ENCODE peak calls at places on chromosomes 3 and 15, in seven cellular contexts. C is coronary artery, A is cardiac fibroblast, M is IMR-90, K is NCI-H1436, I is lung microvascular endothelial cell, D is Peyer's patch. T is an unnamed sample.

GRCh38 chr15:78635346-78635745 is 5.7 kb downstream of the CHRNB4 start:
- DNase-seq in C (no peak), A (no peak), M (no peak), K (no peak), I (no peak), D (no peak), T (no peak)

GRCh38 chr3:12478326-12478725 is 6.0 kb upstream of the TSEN2 start:
- DNase-seq in C (no peak), A (peak; percentile 41), M (no peak), K (no peak), I (no peak), D (no peak), T (no peak)

GRCh38 chr3:49780080-49780967 is 6.0 kb downstream of the IP6K1 start:
- DNase-seq in C (no peak), A (no peak), M (peak; percentile 43), K (no peak), I (no peak), D (no peak), T (no peak)

GRCh38 chr15:66387176-66388056 is 704 bp downstream of the MAP2K1 start:
- DNase-seq in C (peak; percentile 85), A (peak; percentile 69), M (peak; percentile 83), K (peak; percentile 19), I (peak; percentile 77), D (peak; percentile 54), T (peak; percentile 5)

GRCh38 chr15:62190257-62190656 is 25.2 kb upstream of the C2CD4B start:
- DNase-seq in C (no peak), A (no peak), M (no peak), K (no peak), I (no peak), D (no peak), T (no peak)

GRCh38 chr15:51874751-51875644 is 45.5 kb downstream of the TMOD3 start:
- DNase-seq in C (no peak), A (peak; percentile 96), M (peak; percentile 99), K (no peak), I (peak; percentile 64), D (no peak), T (no peak)

GRCh38 chr15:72086920-72087648 is 30.9 kb downstream of the MYO9A start:
- DNase-seq in C (no peak), A (no peak), M (no peak), K (no peak), I (no peak), D (no peak), T (no peak)

GRCh38 chr15:69826818-69827174 is 270.9 kb downstream of the TLE3 start:
- DNase-seq in C (no peak), A (no peak), M (peak; percentile 31), K (no peak), I (no peak), D (no peak), T (no peak)

GRCh38 chr15:73601449-73602425 is 31.5 kb downstream of the NPTN start:
- DNase-seq in C (no peak), A (peak; percentile 76), M (peak; percentile 61), K (no peak), I (peak; percentile 37), D (no peak), T (no peak)

GRCh38 chr3:159764211-159765024 is 224.2 kb upstream of the IL12A start:
- DNase-seq in C (peak; percentile 91), A (peak; percentile 81), M (peak; percentile 76), K (no peak), I (peak; percentile 80), D (no peak), T (peak; percentile 46)

GRCh38 chr15:30979457-30979856 is 12.0 kb downstream of the MTMR10 start:
- DNase-seq in C (no peak), A (no peak), M (no peak), K (no peak), I (no peak), D (no peak), T (no peak)

GRCh38 chr3:37266809-37267208 is 92.4 kb upstream of the LRRFIP2 start:
- DNase-seq in C (no peak), A (no peak), M (no peak), K (no peak), I (no peak), D (no peak), T (no peak)

GRCh38 chr3:95168526-95168925 is 1105.7 kb downstream of the NSUN3 start:
- DNase-seq in C (no peak), A (no peak), M (no peak), K (no peak), I (no peak), D (no peak), T (no peak)

GRCh38 chr15:69298697-69299441 is at the start of gene PAQR5:
- DNase-seq in C (no peak), A (peak; percentile 35), M (no peak), K (peak; percentile 30), I (peak; percentile 19), D (no peak), T (no peak)

GRCh38 chr15:45795487-45796069 is 160.7 kb downstream of the SQOR start:
- DNase-seq in C (no peak), A (peak; percentile 56), M (peak; percentile 24), K (peak; percentile 76), I (peak; percentile 91), D (no peak), T (peak; percentile 74)

GRCh38 chr3:133413166-133414020 is 13.5 kb downstream of the BFSP2 start:
- DNase-seq in C (no peak), A (peak; percentile 54), M (peak; percentile 58), K (peak; percentile 20), I (peak; percentile 12), D (no peak), T (no peak)

GRCh38 chr3:194204793-194205065 is 68.8 kb downstream of the HES1 start:
- DNase-seq in C (no peak), A (no peak), M (no peak), K (no peak), I (no peak), D (no peak), T (peak; percentile 2)

GRCh38 chr15:48336940-48337339 is 5.7 kb downstream of the DUT start:
- DNase-seq in C (no peak), A (peak; percentile 13), M (peak; percentile 11), K (peak; percentile 24), I (peak; percentile 30), D (no peak), T (no peak)

GRCh38 chr3:156606729-156607128 is 51.8 kb upstream of the SSR3 start:
- DNase-seq in C (no peak), A (no peak), M (no peak), K (no peak), I (no peak), D (no peak), T (no peak)

GRCh38 chr15:96329403-96329981 is 1.0 kb upstream of the NR2F2 start:
- DNase-seq in C (peak; percentile 73), A (no peak), M (no peak), K (no peak), I (peak; percentile 85), D (no peak), T (no peak)

GRCh38 chr3:119294402-119294888 is 262 bp downstream of the ARHGAP31 start:
- DNase-seq in C (peak; percentile 80), A (no peak), M (no peak), K (no peak), I (peak; percentile 40), D (peak; percentile 72), T (no peak)

GRCh38 chr3:51932471-51933370 is 9.0 kb downstream of the RRP9 start:
- DNase-seq in C (no peak), A (no peak), M (no peak), K (no peak), I (no peak), D (no peak), T (no peak)

GRCh38 chr3:109346770-109347295 is 9.5 kb upstream of the DPPA4 start:
- DNase-seq in C (no peak), A (no peak), M (no peak), K (no peak), I (no peak), D (no peak), T (no peak)

GRCh38 chr15:68209735-68210408 is 4.7 kb upstream of the CALML4 start:
- DNase-seq in C (peak; percentile 69), A (no peak), M (no peak), K (no peak), I (no peak), D (no peak), T (no peak)

GRCh38 chr3:25429960-25430941 is 2.2 kb downstream of the RARB start:
- DNase-seq in C (no peak), A (peak; percentile 25), M (peak; percentile 5), K (no peak), I (no peak), D (no peak), T (no peak)

GRCh38 chr3:172179680-172180399 is 140.5 kb downstream of the FNDC3B start:
- DNase-seq in C (no peak), A (no peak), M (no peak), K (no peak), I (no peak), D (no peak), T (no peak)

GRCh38 chr3:12939137-12939536 is 97.8 kb upstream of the RPL32 start:
- DNase-seq in C (no peak), A (no peak), M (no peak), K (no peak), I (no peak), D (no peak), T (no peak)

GRCh38 chr3:10286596-10287295 is 6.0 kb downstream of the GHRL start:
- DNase-seq in C (no peak), A (peak; percentile 54), M (peak; percentile 74), K (no peak), I (peak; percentile 78), D (no peak), T (no peak)

GRCh38 chr15:81327526-81327925 is 3.6 kb upstream of the STARD5 start:
- DNase-seq in C (no peak), A (peak; percentile 87), M (peak; percentile 91), K (no peak), I (no peak), D (no peak), T (no peak)

GRCh38 chr3:66401578-66402382 is 99.0 kb downstream of the LRIG1 start:
- DNase-seq in C (peak; percentile 71), A (no peak), M (no peak), K (no peak), I (no peak), D (no peak), T (no peak)

GRCh38 chr3:13189639-13190375 is 116.6 kb upstream of the IQSEC1 start:
- DNase-seq in C (no peak), A (peak; percentile 17), M (peak; percentile 36), K (no peak), I (peak; percentile 93), D (no peak), T (no peak)

GRCh38 chr3:153221748-153222162 is 59.7 kb downstream of the RAP2B start:
- DNase-seq in C (peak; percentile 75), A (peak; percentile 98), M (peak; percentile 99), K (no peak), I (peak; percentile 66), D (peak; percentile 66), T (no peak)

GRCh38 chr3:194775731-194776130 is 90.0 kb downstream of the FAM43A start:
- DNase-seq in C (no peak), A (peak; percentile 26), M (no peak), K (no peak), I (no peak), D (no peak), T (no peak)